ENCODE peak calls at places on chromosomes 1 and 21, in six cellular contexts. N is GM12891, B is GM12878, Z is HepG2, X is K562, P is H1. R is an unnamed sample.

GRCh38 chr1:172447641-172448040 is 3.8 kb upstream of the PIGC start:
- DNase-seq in Z (no peak), N (no peak), B (no peak), P (no peak), X (no peak), R (no peak)

GRCh38 chr1:41315867-41316266 is 45.4 kb upstream of the FOXO6 start:
- DNase-seq in B (no peak), Z (no peak), X (no peak), N (no peak), P (no peak), R (no peak)

GRCh38 chr1:95122151-95122697 is 5.1 kb downstream of the TLCD4 start:
- DNase-seq in Z (peak), N (no peak), X (peak), B (no peak), P (no peak), R (no peak)

GRCh38 chr1:36156329-36157114 is 562 bp downstream of the MAP7D1 start:
- DNase-seq in B (no peak), P (no peak), X (peak), Z (no peak), N (peak), R (peak)

GRCh38 chr1:235060607-235061470 is 67.8 kb downstream of the TOMM20 start:
- DNase-seq in X (no peak), N (no peak), Z (peak), P (no peak), B (no peak), R (no peak)

GRCh38 chr1:1428174-1428573 is 7.1 kb upstream of the ANKRD65 start:
- DNase-seq in Z (no peak), P (no peak), X (no peak), B (no peak), N (no peak), R (no peak)

GRCh38 chr1:203751051-203751450 is 13.9 kb upstream of the LAX1 start:
- DNase-seq in B (no peak), P (no peak), N (no peak), X (no peak), Z (no peak), R (no peak)

GRCh38 chr1:77834771-77835334 is 53.6 kb upstream of the NEXN start:
- DNase-seq in N (no peak), X (no peak), B (no peak), P (no peak), Z (no peak), R (no peak)

GRCh38 chr1:14371806-14372497 is 226.5 kb upstream of the KAZN start:
- DNase-seq in N (no peak), P (no peak), X (no peak), B (no peak), Z (no peak), R (no peak)

GRCh38 chr1:111192643-111193519 is 7.6 kb downstream of the DENND2D start:
- DNase-seq in P (no peak), Z (no peak), N (no peak), B (no peak), X (no peak), R (no peak)

GRCh38 chr1:81600878-81601658 is 199.7 kb upstream of the ADGRL2 start:
- DNase-seq in B (no peak), P (no peak), Z (no peak), N (no peak), X (no peak), R (no peak)

GRCh38 chr1:57748696-57749095 is 324.8 kb upstream of the DAB1 start:
- DNase-seq in N (no peak), B (no peak), X (no peak), P (no peak), Z (no peak), R (no peak)

GRCh38 chr1:213110349-213111300 is 59.6 kb downstream of the RPS6KC1 start:
- DNase-seq in P (no peak), N (no peak), B (peak), Z (no peak), X (no peak), R (peak)

GRCh38 chr1:222240536-222241181 is 307.2 kb downstream of the HHIPL2 start:
- DNase-seq in Z (no peak), X (peak), B (no peak), N (no peak), P (no peak), R (no peak)

GRCh38 chr1:203168256-203168786 is 7.3 kb downstream of the MYBPH start:
- DNase-seq in Z (no peak), P (no peak), B (no peak), X (no peak), N (no peak), R (no peak)

GRCh38 chr1:200183637-200184036 is 156.1 kb downstream of the NR5A2 start:
- DNase-seq in Z (no peak), N (no peak), X (no peak), P (no peak), B (no peak), R (no peak)

GRCh38 chr1:201321826-201322390 is 38.6 kb downstream of the PKP1 start:
- DNase-seq in X (no peak), P (no peak), Z (no peak), N (no peak), B (no peak), R (no peak)

GRCh38 chr1:72281144-72281543 is 1.2 kb downstream of the NEGR1 start:
- DNase-seq in Z (no peak), P (no peak), N (no peak), B (no peak), X (no peak), R (no peak)

GRCh38 chr1:198123146-198123545 is 33.7 kb upstream of the NEK7 start:
- DNase-seq in B (no peak), Z (no peak), P (no peak), N (no peak), X (no peak), R (no peak)

GRCh38 chr1:63487336-63488065 is 35.5 kb downstream of the ITGB3BP start:
- DNase-seq in Z (no peak), P (no peak), X (no peak), N (no peak), B (no peak), R (no peak)

GRCh38 chr1:15749399-15750291 is 7.3 kb downstream of the TMEM82 start:
- DNase-seq in X (no peak), N (no peak), P (no peak), B (no peak), Z (no peak), R (no peak)

GRCh38 chr1:209585672-209586071 is 2.2 kb downstream of the CAMK1G start:
- DNase-seq in B (no peak), P (no peak), Z (no peak), X (no peak), N (no peak), R (no peak)

GRCh38 chr1:9805006-9805526 is 18.7 kb downstream of the CLSTN1 start:
- DNase-seq in N (no peak), Z (no peak), P (no peak), B (no peak), X (no peak), R (no peak)

GRCh38 chr1:157073944-157074685 is 25.5 kb downstream of the ETV3L start:
- DNase-seq in N (no peak), P (peak), X (peak), B (no peak), Z (peak), R (no peak)

GRCh38 chr1:238660849-238661248 is 725.5 kb upstream of the CHRM3 start:
- DNase-seq in Z (no peak), N (no peak), B (no peak), P (no peak), X (no peak), R (no peak)

GRCh38 chr1:79161077-79161476 is 154.5 kb upstream of the ADGRL4 start:
- DNase-seq in N (no peak), Z (no peak), B (no peak), X (no peak), P (no peak), R (no peak)

GRCh38 chr1:225662155-225662554 is 9.2 kb upstream of the ENAH start:
- DNase-seq in B (no peak), Z (no peak), X (no peak), N (no peak), P (no peak), R (no peak)

GRCh38 chr1:91148641-91149069 is 126.8 kb upstream of the ZNF644 start:
- DNase-seq in Z (no peak), P (no peak), N (no peak), B (no peak), X (no peak), R (no peak)

GRCh38 chr1:91929246-91929645 is 20.0 kb upstream of the BRDT start:
- DNase-seq in B (no peak), N (no peak), P (no peak), X (no peak), Z (peak), R (no peak)

GRCh38 chr1:189149547-189150375 is 1327.9 kb downstream of the BRINP3 start:
- DNase-seq in N (no peak), Z (peak), X (peak), B (no peak), P (peak), R (no peak)

GRCh38 chr1:202848191-202848542 is 37.4 kb downstream of the PCAT6 start:
- DNase-seq in N (peak), B (peak), Z (no peak), P (no peak), X (no peak), R (peak)

GRCh38 chr1:45785583-45785982 is 17.8 kb upstream of the MAST2 start:
- DNase-seq in Z (no peak), N (no peak), X (no peak), P (no peak), B (peak), R (no peak)

GRCh38 chr1:15523922-15524282 is at the start of gene CASP9:
- DNase-seq in X (no peak), B (no peak), P (no peak), N (no peak), Z (no peak), R (no peak)

DNA sequence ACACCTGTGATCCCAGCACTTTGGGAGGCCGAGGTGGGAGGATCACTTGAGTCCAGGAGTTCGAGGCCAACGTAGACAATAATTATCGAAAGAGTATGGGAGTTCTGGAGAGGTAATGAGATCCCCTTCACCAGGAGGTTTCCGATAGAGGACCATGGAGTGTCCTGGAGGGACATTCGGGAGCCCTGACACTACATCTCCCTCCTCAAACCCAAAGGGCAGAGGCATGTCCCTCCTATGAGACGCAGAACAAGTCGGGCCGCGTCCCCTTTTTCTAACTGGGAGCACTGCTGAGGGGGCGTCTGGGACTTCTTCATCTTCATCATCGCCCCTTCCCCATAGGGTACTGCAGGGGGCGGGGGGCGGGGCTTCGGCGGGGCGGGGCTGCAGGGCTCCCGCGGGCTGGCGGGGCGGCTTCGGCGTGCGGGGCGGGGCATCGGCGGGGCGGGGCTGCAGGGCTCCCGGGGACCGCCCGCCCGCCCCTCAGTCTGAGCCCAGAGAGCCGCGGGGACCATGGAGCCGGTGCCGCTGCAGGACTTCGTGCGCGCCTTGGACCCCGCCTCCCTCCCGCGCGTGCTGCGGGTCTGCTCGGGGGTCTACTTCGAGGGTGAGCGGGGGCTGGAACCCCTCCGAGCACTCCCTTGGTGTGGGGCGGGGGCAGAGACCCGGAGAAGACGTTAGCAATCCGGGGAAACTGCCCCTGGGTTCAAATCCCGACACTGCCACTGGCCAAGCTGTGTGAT is at the start of gene THEMIS2:
- DNase-seq in P (no peak), B (no peak), Z (no peak), X (peak), N (peak), R (peak)
- TF ChIP-seq POLR2A in P (peak), B (peak), Z (no peak), X (peak), N (peak), R (peak)

DNA sequence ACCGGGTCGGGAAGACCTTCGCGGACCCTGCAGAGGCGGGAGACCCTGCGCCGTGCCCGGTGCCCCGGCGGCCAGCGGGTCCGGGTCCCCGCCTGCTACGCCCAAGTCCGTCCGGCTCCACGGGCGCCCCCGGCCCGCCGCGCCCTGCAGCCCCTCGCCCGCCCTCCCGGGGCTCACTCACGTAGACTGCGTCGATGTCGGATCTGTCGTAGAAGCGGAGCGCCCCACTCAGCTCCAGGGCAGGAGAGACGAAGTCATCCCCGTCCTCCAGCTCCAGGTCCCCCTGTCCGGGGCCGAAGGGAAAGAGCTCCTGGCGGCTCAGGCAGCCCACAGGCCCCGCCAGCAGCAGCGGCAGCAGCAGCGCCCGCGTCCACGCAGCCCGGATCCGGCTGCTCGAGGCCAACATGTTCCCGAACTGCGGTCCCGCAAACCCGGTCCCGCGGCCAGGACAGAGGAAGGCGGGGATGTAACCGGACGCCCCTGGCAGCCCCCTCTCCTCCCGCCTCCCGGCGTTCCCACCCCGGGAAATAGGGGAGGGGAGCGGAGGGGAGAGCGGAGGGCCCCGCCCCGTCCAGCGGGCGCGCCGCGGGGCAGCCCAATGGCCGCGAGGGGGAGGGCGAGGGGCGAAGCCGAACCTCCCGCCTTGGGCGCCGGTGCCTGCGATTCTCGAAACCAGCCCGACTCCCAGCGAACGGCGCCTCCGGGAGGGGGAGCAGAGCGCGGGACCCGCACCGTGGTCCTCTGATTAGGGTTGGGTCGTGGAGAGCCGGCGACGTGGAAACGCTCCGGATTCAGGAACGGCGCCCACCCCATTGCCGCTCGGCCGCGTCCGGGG is at the start of gene NID1:
- DNase-seq in P (peak), Z (peak), B (no peak), N (peak), X (no peak), R (peak)
- TF ChIP-seq TAF1 in P (peak), Z (peak), B (no peak), N (no peak), X (no peak), R (no peak)

GRCh38 chr1:22359427-22359826 is 92.2 kb upstream of the ZBTB40 start:
- DNase-seq in X (no peak), P (no peak), N (no peak), Z (no peak), B (no peak), R (no peak)
- TF ChIP-seq POLR2AphosphoS5 in X (no peak), P (no peak), N (no peak), Z (no peak), B (no peak), R (no peak)

DNA sequence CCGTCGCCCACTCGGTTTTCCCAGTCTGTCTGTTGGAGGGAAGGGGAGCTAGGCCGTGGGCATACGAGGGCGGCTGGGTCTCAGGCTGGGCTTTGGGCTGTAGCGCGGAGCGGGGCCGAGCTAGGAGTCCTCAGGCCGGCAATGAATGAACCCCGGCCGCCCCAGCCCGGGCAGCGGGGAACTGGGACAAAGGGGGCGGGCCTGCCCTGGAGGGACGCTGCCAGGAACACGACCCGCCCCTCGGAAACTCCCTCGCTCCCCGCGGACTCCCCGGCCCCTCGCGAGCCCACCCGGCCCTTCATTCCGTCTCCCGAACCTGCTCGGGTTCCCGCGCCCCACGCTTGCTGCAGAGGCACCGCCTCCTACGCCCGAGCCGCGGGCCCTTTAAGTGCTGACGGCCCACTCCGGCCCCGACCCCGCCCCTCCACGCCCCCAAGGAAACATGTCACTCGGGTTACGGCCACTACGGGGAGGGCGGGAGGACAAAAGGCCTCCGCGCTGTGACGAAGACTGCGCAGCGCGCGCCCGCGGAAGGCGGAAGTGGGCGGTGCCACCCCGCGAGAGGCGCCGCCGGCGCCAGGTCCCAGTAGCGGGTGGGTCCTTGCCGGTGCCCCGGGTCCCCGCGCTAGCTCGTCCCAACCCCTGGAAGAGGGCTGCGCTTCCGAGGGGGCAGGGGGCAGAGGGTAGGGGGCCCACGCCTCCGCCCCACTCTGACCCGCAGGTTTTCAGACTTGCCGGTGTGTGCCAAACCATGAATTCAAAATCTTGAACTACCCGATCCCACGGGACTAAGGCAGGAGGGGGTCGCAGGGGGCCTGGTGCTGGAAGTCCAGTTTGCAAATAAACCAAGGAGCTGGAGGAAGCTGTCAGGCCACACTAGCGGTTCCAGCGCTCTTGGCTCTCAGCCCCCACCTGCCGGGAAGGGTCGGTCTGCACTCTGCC is at the start of gene GALE:
- DNase-seq in B (peak), P (no peak), N (peak), X (peak), Z (peak), R (peak)
- TF ChIP-seq POLR2A in B (peak), P (no peak), N (peak), X (peak), Z (peak), R (peak)

DNA sequence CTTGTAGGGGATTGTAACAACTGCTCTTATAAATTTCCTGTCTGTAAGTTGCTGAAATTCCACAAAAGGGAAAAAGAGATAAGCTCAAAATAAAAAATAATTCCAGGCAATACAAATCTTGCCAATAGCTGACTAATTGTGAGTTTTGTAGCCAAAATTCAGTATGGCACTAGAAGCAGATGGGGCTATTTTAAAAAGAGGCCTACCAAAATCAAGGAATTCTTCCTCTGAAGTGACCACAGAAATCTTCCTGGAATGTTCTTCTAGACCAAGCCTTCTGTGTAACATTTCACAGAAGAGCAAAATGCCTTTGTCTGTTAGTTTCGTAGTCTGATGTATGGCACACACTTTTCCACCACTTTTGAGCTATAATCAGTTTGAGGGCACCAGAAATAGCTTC is 127.6 kb downstream of the CYYR1 start:
- DNase-seq in P (no peak), X (no peak), N (no peak), Z (no peak), B (no peak), R (no peak)
- TF ChIP-seq TAF1 in P (no peak), X (no peak), N (no peak), Z (no peak), B (no peak), R (no peak)

GRCh38 chr1:185735667-185736105 is 1.5 kb downstream of the HMCN1 start:
- DNase-seq in N (no peak), B (no peak), P (no peak), Z (no peak), X (no peak), R (no peak)

GRCh38 chr1:185734929-185735666 is 907 bp downstream of the HMCN1 start:
- DNase-seq in Z (no peak), N (no peak), X (no peak), B (no peak), P (no peak), R (no peak)

GRCh38 chr1:185732941-185733340 is 1.2 kb upstream of the HMCN1 start:
- DNase-seq in N (no peak), X (no peak), B (no peak), P (no peak), Z (no peak), R (no peak)

GRCh38 chr1:185731446-185731845 is 2.7 kb upstream of the HMCN1 start:
- DNase-seq in Z (no peak), N (no peak), P (no peak), B (no peak), X (no peak), R (no peak)

DNA sequence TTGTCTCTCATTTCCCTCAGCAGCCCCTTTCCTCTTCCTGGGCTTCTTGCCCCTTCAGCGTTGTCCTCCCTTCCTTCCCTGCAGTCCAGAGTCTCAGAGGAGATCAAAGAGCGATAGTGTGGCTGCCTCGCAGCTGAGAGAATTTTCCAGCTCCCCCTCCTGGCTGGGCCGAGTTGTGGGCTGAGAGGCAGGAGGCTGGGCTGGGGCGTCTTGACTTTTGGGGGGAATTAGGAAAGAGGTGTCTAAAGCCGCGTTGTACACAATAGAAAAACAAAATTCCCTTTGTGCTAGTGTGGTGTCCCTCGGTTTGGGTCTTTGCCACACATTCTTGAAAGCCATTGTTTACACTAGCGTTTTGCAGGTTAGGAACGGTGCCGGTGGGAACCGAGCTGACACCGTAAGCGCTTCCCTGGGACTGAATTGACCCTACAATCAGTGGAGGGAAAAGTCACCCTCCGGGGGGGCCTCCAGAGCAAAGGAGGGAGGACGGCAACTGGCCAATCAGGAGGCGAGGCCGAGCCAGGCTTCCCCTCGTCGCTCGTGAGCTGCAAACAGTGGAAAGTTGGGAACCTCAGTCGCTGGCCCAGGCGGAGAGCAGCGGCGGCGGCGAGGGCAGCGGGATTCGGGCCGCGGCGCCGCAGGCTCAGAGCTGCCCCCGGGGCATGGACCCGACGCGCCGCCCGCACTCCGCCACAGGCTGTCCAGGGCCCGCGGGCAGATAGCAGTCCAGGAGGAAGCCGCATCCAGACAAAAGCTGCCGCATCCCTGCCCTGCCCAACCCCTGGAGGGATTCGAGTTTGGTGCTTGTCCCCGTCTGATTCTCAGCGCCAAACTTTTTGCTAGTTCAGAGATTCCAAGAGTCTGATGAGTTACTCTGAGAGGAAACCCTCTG is at the start of gene HMCN1:
- DNase-seq in P (peak), X (peak), N (no peak), Z (peak), B (no peak), R (no peak)
- TF ChIP-seq POLR2AphosphoS5 in P (peak), X (no peak), N (no peak), Z (no peak), B (no peak), R (no peak)

R was measured in GM12892.